ENCODE peak calls at places on chromosome 7, in ten cellular contexts. Z, I, A, O, L, X, R, J, V and Q are unnamed samples. For H3K27me3, the result is how much of the 10 kb centered on the place peaks cover.

GRCh38 chr7:127833641-127834040 is 181.6 kb downstream of the SND1 start:
- DNase-seq in Z (no peak), I (no peak), A (no peak), O (no peak), L (no peak), X (no peak), R (no peak), J (peak), V (no peak), Q (no peak)

GRCh38 chr7:22781230-22781711 is 41.4 kb downstream of the TOMM7 start:
- DNase-seq in Z (no peak), I (peak), A (no peak), O (no peak), L (no peak), X (no peak), R (no peak), J (peak), V (no peak), Q (no peak)

GRCh38 chr7:86949052-86949778 is 110.2 kb downstream of the ELAPOR2 start:
- DNase-seq in Z (no peak), I (no peak), A (no peak), O (no peak), L (no peak), X (peak), R (no peak), J (no peak), V (no peak), Q (no peak)

GRCh38 chr7:8490391-8490790 is 57.0 kb downstream of the NXPH1 start:
- DNase-seq in Z (no peak), I (no peak), A (no peak), O (no peak), L (no peak), X (no peak), R (no peak), J (no peak), V (no peak), Q (no peak)

GRCh38 chr7:48154792-48155413 is 16.4 kb upstream of the ABCA13 start:
- DNase-seq in Z (no peak), I (peak), A (peak), O (no peak), L (no peak), X (no peak), R (no peak), J (peak), V (peak), Q (no peak)

GRCh38 chr7:90761584-90761983 is 165.5 kb downstream of the CDK14 start:
- DNase-seq in Z (no peak), I (no peak), A (no peak), O (no peak), L (no peak), X (no peak), R (no peak), J (peak), V (no peak), Q (no peak)

GRCh38 chr7:64946772-64947171 is 43.7 kb downstream of the ZNF273 start:
- DNase-seq in Z (no peak), I (peak), A (peak), O (no peak), L (no peak), X (peak), R (no peak), J (peak), V (no peak), Q (no peak)

GRCh38 chr7:2116903-2117680 is 115.7 kb downstream of the MAD1L1 start:
- DNase-seq in Z (peak), I (no peak), A (peak), O (no peak), L (no peak), X (no peak), R (peak), J (peak), V (no peak), Q (no peak)

GRCh38 chr7:39810204-39810642 is 139.8 kb upstream of the CDK13 start:
- DNase-seq in Z (no peak), I (peak), A (no peak), O (no peak), L (no peak), X (peak), R (no peak), J (no peak), V (peak), Q (no peak)

GRCh38 chr7:25619963-25620799 is 391.9 kb upstream of the NPVF start:
- DNase-seq in Z (no peak), I (peak), A (peak), O (no peak), L (no peak), X (no peak), R (peak), J (no peak), V (no peak), Q (no peak)

GRCh38 chr7:98518159-98518947 is 98.7 kb upstream of the NPTX2 start:
- DNase-seq in Z (no peak), I (no peak), A (no peak), O (no peak), L (no peak), X (no peak), R (no peak), J (no peak), V (no peak), Q (no peak)

GRCh38 chr7:116805100-116805544 is 57.3 kb upstream of the CAPZA2 start:
- DNase-seq in Z (peak), I (no peak), A (peak), O (no peak), L (no peak), X (no peak), R (peak), J (peak), V (no peak), Q (peak)

DNA sequence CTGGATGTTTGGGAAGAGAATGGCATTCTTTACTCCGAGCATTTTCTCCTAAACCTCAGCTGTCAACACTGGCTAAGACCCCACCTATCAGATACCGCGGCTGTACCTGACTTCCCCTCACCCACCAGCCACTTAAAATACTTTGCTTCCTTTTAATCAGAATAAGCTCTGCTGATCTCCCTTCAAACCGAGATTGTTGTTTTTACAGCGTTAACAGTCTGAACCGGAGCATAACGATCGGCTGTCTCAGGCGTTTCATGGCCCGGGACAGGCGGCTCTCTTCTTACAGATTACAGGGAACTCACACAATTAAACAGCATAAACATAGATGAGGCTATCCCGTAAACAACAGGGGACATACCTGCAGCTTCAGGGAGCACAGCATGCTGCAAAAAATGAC is 174.3 kb upstream of the RNF32 start:
- DNase-seq in Z (no peak), I (no peak), A (no peak), O (no peak), L (no peak), X (no peak), R (no peak), J (no peak), V (no peak), Q (no peak)
- H3K27me3 ChIP-seq in Z (under half), I (under half), A (under half), O (under half), L (under half), X (under half), R (under half), J (under half), V (under half), Q (under half)

DNA sequence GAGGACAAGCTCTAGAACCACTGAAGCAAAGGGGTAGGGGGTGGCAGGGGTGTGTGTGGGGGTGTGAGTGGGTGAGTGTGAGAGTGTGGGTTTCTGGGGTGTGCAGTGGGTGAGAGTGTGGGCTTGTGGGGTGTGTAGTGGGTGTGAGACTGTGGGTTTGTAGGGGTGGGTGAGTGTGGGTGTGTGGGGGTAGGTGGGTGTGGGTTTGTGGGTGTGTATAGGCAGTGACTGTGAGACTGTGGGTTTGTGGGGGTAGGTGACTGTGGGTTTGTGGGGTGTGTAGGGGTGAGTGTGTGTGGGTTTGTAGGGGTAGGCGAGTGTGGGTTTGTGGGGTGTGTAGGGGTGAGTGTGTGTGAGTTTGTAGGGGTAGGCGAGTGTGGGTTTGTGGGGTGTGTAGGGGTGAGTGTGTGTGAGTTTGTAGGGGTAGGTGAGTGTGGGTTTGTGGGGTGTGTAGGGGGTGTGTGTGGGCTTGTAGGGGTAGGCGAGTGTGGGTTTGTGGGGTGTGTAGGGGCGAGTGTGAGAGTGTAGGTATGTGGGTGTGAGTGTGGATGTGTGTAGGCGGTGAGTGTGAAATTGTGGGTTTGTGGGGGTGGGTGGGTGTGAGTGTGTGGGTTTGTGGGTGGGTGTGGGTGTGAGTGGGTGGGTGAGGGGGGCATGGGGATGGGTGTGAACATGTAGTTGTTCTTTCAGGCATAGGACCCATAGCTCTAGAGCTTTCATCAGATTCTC is 8.8 kb downstream of the NOS3 start:
- DNase-seq in Z (no peak), I (no peak), A (peak), O (no peak), L (no peak), X (no peak), R (no peak), J (no peak), V (no peak), Q (no peak)
- H3K4me3 ChIP-seq in Z (no peak), I (no peak), A (no peak), O (no peak), L (no peak), X (no peak), R (no peak), J (no peak), V (no peak), Q (no peak)

GRCh38 chr7:157682946-157683239 is 346.1 kb downstream of the DNAJB6 start:
- DNase-seq in Z (no peak), I (no peak), A (no peak), O (no peak), L (no peak), X (peak), R (no peak), J (no peak), V (no peak), Q (no peak)
- H3K27me3 ChIP-seq in Z (under half), I (half or more), A (under half), O (under half), L (under half), X (half or more), R (half or more), J (under half), V (under half), Q (under half)

GRCh38 chr7:20791523-20791879 is 4.8 kb upstream of the SP8 start:
- DNase-seq in Z (no peak), I (no peak), A (no peak), O (no peak), L (no peak), X (no peak), R (no peak), J (no peak), V (no peak), Q (no peak)
- H3K4me3 ChIP-seq in Z (no peak), I (no peak), A (no peak), O (no peak), L (no peak), X (peak), R (no peak), J (no peak), V (no peak), Q (no peak)

GRCh38 chr7:38310601-38311057 is 37.2 kb upstream of the TARP start:
- DNase-seq in Z (peak), I (no peak), A (peak), O (peak), L (no peak), X (no peak), R (peak), J (no peak), V (no peak), Q (peak)

GRCh38 chr7:38306136-38306535 is 32.7 kb upstream of the TARP start:
- DNase-seq in Z (no peak), I (no peak), A (no peak), O (no peak), L (no peak), X (no peak), R (no peak), J (peak), V (no peak), Q (no peak)

GRCh38 chr7:38309555-38309954 is 36.1 kb upstream of the TARP start:
- DNase-seq in Z (no peak), I (no peak), A (no peak), O (no peak), L (no peak), X (no peak), R (no peak), J (no peak), V (no peak), Q (no peak)

GRCh38 chr7:38306914-38307313 is 33.5 kb upstream of the TARP start:
- DNase-seq in Z (no peak), I (no peak), A (no peak), O (no peak), L (no peak), X (no peak), R (no peak), J (no peak), V (no peak), Q (no peak)

GRCh38 chr7:38307640-38308039 is 34.2 kb upstream of the TARP start:
- DNase-seq in Z (no peak), I (no peak), A (no peak), O (no peak), L (no peak), X (no peak), R (no peak), J (no peak), V (no peak), Q (no peak)
- H3K27me3 ChIP-seq in Z (under half), I (under half), A (under half), O (under half), L (under half), X (under half), R (under half), J (under half), V (under half), Q (under half)

GRCh38 chr7:34108150-34108549 is 202.8 kb downstream of the BMPER start:
- DNase-seq in Z (no peak), I (no peak), A (no peak), O (no peak), L (no peak), X (no peak), R (peak), J (peak), V (no peak), Q (peak)

GRCh38 chr7:34104120-34104519 is 198.8 kb downstream of the BMPER start:
- DNase-seq in Z (no peak), I (no peak), A (no peak), O (no peak), L (no peak), X (no peak), R (no peak), J (peak), V (no peak), Q (no peak)

GRCh38 chr7:34109936-34110626 is 204.7 kb downstream of the BMPER start:
- DNase-seq in Z (no peak), I (no peak), A (no peak), O (no peak), L (no peak), X (no peak), R (no peak), J (peak), V (no peak), Q (no peak)

GRCh38 chr7:34104992-34105391 is 199.7 kb downstream of the BMPER start:
- DNase-seq in Z (no peak), I (no peak), A (no peak), O (no peak), L (no peak), X (no peak), R (no peak), J (peak), V (no peak), Q (no peak)

DNA sequence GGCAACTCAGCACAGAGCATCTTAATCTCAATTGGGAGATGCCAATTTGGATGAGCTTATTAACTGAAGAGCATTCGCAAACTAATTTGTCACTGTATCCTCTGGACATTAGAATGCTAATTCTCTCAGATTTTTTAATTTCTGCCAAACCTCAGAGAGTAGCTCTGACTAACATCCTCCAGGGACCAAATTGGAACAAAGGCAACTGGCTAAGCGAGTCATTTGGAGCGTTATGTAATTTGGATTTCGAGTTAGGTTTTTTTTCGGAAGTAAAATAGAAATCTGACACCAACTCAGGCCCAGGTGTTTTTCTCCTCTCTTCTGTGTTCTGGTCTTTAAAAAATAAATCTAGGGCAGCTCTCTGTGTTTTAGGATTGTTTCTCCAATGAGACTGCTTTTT is 202.0 kb downstream of the BMPER start:
- DNase-seq in Z (peak), I (no peak), A (no peak), O (no peak), L (no peak), X (no peak), R (peak), J (peak), V (no peak), Q (no peak)
- H3K4me3 ChIP-seq in Z (no peak), I (no peak), A (no peak), O (no peak), L (no peak), X (no peak), R (no peak), J (no peak), V (no peak), Q (no peak)

GRCh38 chr7:46210467-46210866 is 289.4 kb upstream of the IGFBP3 start:
- DNase-seq in Z (no peak), I (no peak), A (no peak), O (no peak), L (no peak), X (no peak), R (no peak), J (peak), V (no peak), Q (no peak)
- H3K27me3 ChIP-seq in Z (under half), I (under half), A (under half), O (under half), L (under half), X (under half), R (under half), J (under half), V (under half), Q (under half)